ENCODE peak calls at places on chromosomes 2 and 18, in six cellular contexts. One of them, this sample, is unnamed. For H3K9me2 and H3K4me1, the result is how much of the 10 kb centered on the place peaks cover.

GRCh38 chr18:22276334-22276713 is 106.9 kb downstream of the GATA6 start:
- DNase-seq in GM23248: no peak
- DNase-seq in PC-3: no peak
- DNase-seq in hepatocyte: no peak
- DNase-seq in HCT116: no peak
- DNase-seq in OCI-LY7: no peak
- DNase-seq in this sample: no peak

GRCh38 chr2:159456500-159457426 is 159.6 kb downstream of the BAZ2B start:
- DNase-seq in GM23248: no peak
- DNase-seq in hepatocyte: no peak
- DNase-seq in OCI-LY7: no peak
- DNase-seq in PC-3: no peak
- DNase-seq in HCT116: no peak
- DNase-seq in this sample: no peak

GRCh38 chr2:47225061-47225783 is 70.1 kb upstream of the STPG4 start:
- DNase-seq in HCT116: peak
- DNase-seq in hepatocyte: peak
- DNase-seq in PC-3: peak
- DNase-seq in GM23248: peak
- DNase-seq in OCI-LY7: no peak
- DNase-seq in this sample: peak

GRCh38 chr2:236688563-236689392 is 119.2 kb downstream of the ACKR3 start:
- DNase-seq in HCT116: no peak
- DNase-seq in hepatocyte: no peak
- DNase-seq in GM23248: no peak
- DNase-seq in OCI-LY7: no peak
- DNase-seq in PC-3: no peak
- DNase-seq in this sample: no peak

GRCh38 chr18:58761970-58762780 is 90.9 kb downstream of the MALT1 start:
- DNase-seq in HCT116: no peak
- DNase-seq in hepatocyte: no peak
- DNase-seq in GM23248: no peak
- DNase-seq in PC-3: no peak
- DNase-seq in OCI-LY7: no peak
- DNase-seq in this sample: no peak

GRCh38 chr2:40455661-40456060 is 3.8 kb upstream of the SLC8A1 start:
- DNase-seq in GM23248: peak
- DNase-seq in PC-3: peak
- DNase-seq in hepatocyte: no peak
- DNase-seq in OCI-LY7: no peak
- DNase-seq in HCT116: no peak
- DNase-seq in this sample: no peak

GRCh38 chr2:218169757-218170546 is 3.2 kb upstream of the CXCR1 start:
- DNase-seq in PC-3: no peak
- DNase-seq in HCT116: no peak
- DNase-seq in OCI-LY7: peak
- DNase-seq in hepatocyte: peak
- DNase-seq in GM23248: no peak
- DNase-seq in this sample: no peak

GRCh38 chr2:66869076-66869475 is 434.2 kb downstream of the MEIS1 start:
- DNase-seq in GM23248: peak
- DNase-seq in hepatocyte: no peak
- DNase-seq in PC-3: peak
- DNase-seq in OCI-LY7: no peak
- DNase-seq in HCT116: no peak
- DNase-seq in this sample: no peak

GRCh38 chr2:177465400-177466138 is 73.0 kb downstream of the AGPS start:
- DNase-seq in GM23248: no peak
- DNase-seq in HCT116: no peak
- DNase-seq in hepatocyte: no peak
- DNase-seq in PC-3: no peak
- DNase-seq in OCI-LY7: no peak
- DNase-seq in this sample: no peak

GRCh38 chr2:230600285-230600684 is 112.4 kb upstream of the CAB39 start:
- DNase-seq in GM23248: no peak
- DNase-seq in OCI-LY7: no peak
- DNase-seq in PC-3: no peak
- DNase-seq in hepatocyte: no peak
- DNase-seq in HCT116: no peak
- DNase-seq in this sample: peak

GRCh38 chr2:105539331-105539730 is 140.5 kb upstream of the FHL2 start:
- DNase-seq in GM23248: no peak
- DNase-seq in OCI-LY7: no peak
- DNase-seq in HCT116: no peak
- DNase-seq in PC-3: no peak
- DNase-seq in hepatocyte: no peak
- DNase-seq in this sample: no peak

GRCh38 chr2:63049291-63050185 is 1.1 kb upstream of the OTX1 start:
- DNase-seq in GM23248: peak
- DNase-seq in HCT116: no peak
- DNase-seq in hepatocyte: peak
- DNase-seq in OCI-LY7: no peak
- DNase-seq in PC-3: peak
- DNase-seq in this sample: peak

GRCh38 chr2:107132141-107132540 is 246.2 kb upstream of the ST6GAL2 start:
- DNase-seq in HCT116: no peak
- DNase-seq in PC-3: no peak
- DNase-seq in hepatocyte: no peak
- DNase-seq in GM23248: no peak
- DNase-seq in OCI-LY7: no peak
- DNase-seq in this sample: no peak

GRCh38 chr2:231467016-231467545 is 2.8 kb upstream of the NCL start:
- DNase-seq in hepatocyte: no peak
- DNase-seq in GM23248: no peak
- DNase-seq in OCI-LY7: no peak
- DNase-seq in HCT116: no peak
- DNase-seq in PC-3: no peak
- DNase-seq in this sample: no peak

GRCh38 chr2:109213646-109214417 is 84.8 kb downstream of the SH3RF3 start:
- DNase-seq in hepatocyte: peak
- DNase-seq in GM23248: peak
- DNase-seq in HCT116: no peak
- DNase-seq in OCI-LY7: no peak
- DNase-seq in PC-3: peak
- DNase-seq in this sample: peak

GRCh38 chr2:217000406-217000805 is 140.5 kb upstream of the TNP1 start:
- DNase-seq in PC-3: peak
- DNase-seq in hepatocyte: no peak
- DNase-seq in GM23248: no peak
- DNase-seq in HCT116: no peak
- DNase-seq in OCI-LY7: no peak
- DNase-seq in this sample: no peak

GRCh38 chr2:241009601-241010530 is 11.4 kb downstream of the SNED1 start:
- DNase-seq in OCI-LY7: no peak
- DNase-seq in PC-3: peak
- DNase-seq in HCT116: no peak
- DNase-seq in GM23248: peak
- DNase-seq in hepatocyte: peak
- DNase-seq in this sample: peak

GRCh38 chr2:43045866-43046265 is 180.5 kb downstream of the ZFP36L2 start:
- DNase-seq in hepatocyte: no peak
- DNase-seq in PC-3: no peak
- DNase-seq in HCT116: no peak
- DNase-seq in OCI-LY7: no peak
- DNase-seq in GM23248: no peak
- DNase-seq in this sample: no peak

GRCh38 chr2:144201868-144202468 is 318.0 kb downstream of the ZEB2 start:
- DNase-seq in hepatocyte: no peak
- DNase-seq in PC-3: peak
- DNase-seq in OCI-LY7: no peak
- DNase-seq in HCT116: no peak
- DNase-seq in GM23248: peak
- DNase-seq in this sample: no peak

GRCh38 chr2:218030409-218031195 is 27.8 kb upstream of the TNS1 start:
- DNase-seq in OCI-LY7: no peak
- DNase-seq in HCT116: no peak
- DNase-seq in PC-3: no peak
- DNase-seq in hepatocyte: no peak
- DNase-seq in GM23248: no peak
- DNase-seq in this sample: no peak

GRCh38 chr2:147405651-147406050 is 439.2 kb upstream of the ACVR2A start:
- DNase-seq in OCI-LY7: no peak
- DNase-seq in GM23248: peak
- DNase-seq in PC-3: no peak
- DNase-seq in hepatocyte: no peak
- DNase-seq in HCT116: no peak
- DNase-seq in this sample: no peak

GRCh38 chr2:191247381-191248057 is 2.3 kb downstream of the MYO1B start:
- DNase-seq in PC-3: peak
- DNase-seq in HCT116: peak
- DNase-seq in GM23248: peak
- DNase-seq in OCI-LY7: no peak
- DNase-seq in hepatocyte: peak
- DNase-seq in this sample: peak

GRCh38 chr2:95266781-95267430 is 7.3 kb upstream of the PROM2 start:
- DNase-seq in PC-3: no peak
- DNase-seq in HCT116: no peak
- DNase-seq in OCI-LY7: no peak
- DNase-seq in hepatocyte: no peak
- DNase-seq in GM23248: no peak
- DNase-seq in this sample: no peak

GRCh38 chr2:161358838-161359237 is 50.6 kb downstream of the PSMD14 start:
- DNase-seq in GM23248: no peak
- DNase-seq in HCT116: no peak
- DNase-seq in OCI-LY7: no peak
- DNase-seq in hepatocyte: no peak
- DNase-seq in PC-3: no peak
- DNase-seq in this sample: no peak

GRCh38 chr2:112938904-112939303 is 27.9 kb downstream of the IL37 start:
- DNase-seq in hepatocyte: no peak
- DNase-seq in HCT116: peak
- DNase-seq in PC-3: peak
- DNase-seq in GM23248: peak
- DNase-seq in OCI-LY7: no peak
- DNase-seq in this sample: peak

GRCh38 chr2:223537669-223538601 is 64.2 kb downstream of the SCG2 start:
- DNase-seq in GM23248: peak
- DNase-seq in PC-3: peak
- DNase-seq in OCI-LY7: no peak
- DNase-seq in HCT116: no peak
- DNase-seq in hepatocyte: peak
- DNase-seq in this sample: peak

GRCh38 chr2:30511122-30512083 is 64.4 kb downstream of the LCLAT1 start:
- DNase-seq in PC-3: peak
- DNase-seq in HCT116: peak
- DNase-seq in OCI-LY7: no peak
- DNase-seq in hepatocyte: peak
- DNase-seq in GM23248: peak
- DNase-seq in this sample: peak

GRCh38 chr2:7989823-7990222 is 692.0 kb upstream of the ID2 start:
- DNase-seq in GM23248: no peak
- DNase-seq in hepatocyte: no peak
- DNase-seq in PC-3: no peak
- DNase-seq in HCT116: no peak
- DNase-seq in OCI-LY7: no peak
- DNase-seq in this sample: no peak
- H3K9me2 ChIP-seq in GM23248: under half
- H3K9me2 ChIP-seq in hepatocyte: under half
- H3K9me2 ChIP-seq in PC-3: under half
- H3K9me2 ChIP-seq in HCT116: under half
- H3K9me2 ChIP-seq in OCI-LY7: under half
- H3K9me2 ChIP-seq in this sample: under half

DNA sequence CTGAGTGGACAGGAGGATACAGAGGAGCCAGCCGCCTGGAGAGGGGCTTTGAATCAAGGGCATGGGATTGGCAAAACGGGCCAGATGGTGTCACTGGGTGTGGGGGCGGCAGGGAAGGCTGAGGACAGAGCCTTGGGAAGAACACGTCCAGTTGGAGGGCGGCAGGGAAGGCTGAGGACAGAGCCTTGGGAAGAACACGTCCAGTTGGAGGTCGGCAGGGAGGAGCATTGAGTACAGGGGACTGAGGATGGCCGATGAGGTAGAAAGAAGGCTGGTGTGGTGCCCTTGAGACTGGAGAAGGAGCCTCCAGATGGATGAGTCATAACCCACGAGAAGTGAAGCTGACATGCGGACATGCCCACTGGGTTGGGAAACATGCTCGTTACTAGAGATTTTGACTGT is 4.5 kb downstream of the HES6 start:
- DNase-seq in OCI-LY7: no peak
- DNase-seq in PC-3: no peak
- DNase-seq in HCT116: no peak
- DNase-seq in GM23248: peak
- DNase-seq in hepatocyte: no peak
- DNase-seq in this sample: no peak
- H3K4me1 ChIP-seq in OCI-LY7: under half
- H3K4me1 ChIP-seq in PC-3: under half
- H3K4me1 ChIP-seq in HCT116: under half
- H3K4me1 ChIP-seq in GM23248: under half
- H3K4me1 ChIP-seq in hepatocyte: under half
- H3K4me1 ChIP-seq in this sample: under half

DNA sequence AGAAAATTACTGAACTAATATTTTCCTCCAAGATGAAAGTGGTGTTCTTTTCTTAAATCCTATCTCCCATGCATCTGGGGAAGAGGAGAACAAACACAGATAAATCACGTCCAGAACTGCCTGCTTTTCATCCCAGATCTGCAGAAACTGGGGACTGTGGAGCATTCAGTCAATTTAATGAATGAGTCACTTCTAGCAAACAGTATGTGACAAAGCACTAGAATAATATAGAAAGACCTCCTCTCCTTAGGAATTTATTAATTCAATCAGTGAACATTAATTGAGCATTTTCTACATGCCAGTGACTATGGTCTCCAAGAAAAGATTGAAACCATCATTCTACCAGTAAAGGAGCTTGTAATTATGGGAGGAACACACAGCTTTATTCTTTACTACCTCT is 693.4 kb upstream of the ID2 start:
- DNase-seq in hepatocyte: no peak
- DNase-seq in GM23248: no peak
- DNase-seq in OCI-LY7: no peak
- DNase-seq in HCT116: no peak
- DNase-seq in PC-3: peak
- DNase-seq in this sample: no peak
- H3K9me2 ChIP-seq in hepatocyte: under half
- H3K9me2 ChIP-seq in GM23248: under half
- H3K9me2 ChIP-seq in OCI-LY7: under half
- H3K9me2 ChIP-seq in HCT116: under half
- H3K9me2 ChIP-seq in PC-3: under half
- H3K9me2 ChIP-seq in this sample: under half

GRCh38 chr2:3195865-3196504 is 181.6 kb downstream of the EIPR1 start:
- DNase-seq in hepatocyte: no peak
- DNase-seq in GM23248: no peak
- DNase-seq in PC-3: no peak
- DNase-seq in HCT116: no peak
- DNase-seq in OCI-LY7: peak
- DNase-seq in this sample: no peak

GRCh38 chr2:3192920-3193319 is 184.7 kb downstream of the EIPR1 start:
- DNase-seq in HCT116: no peak
- DNase-seq in GM23248: no peak
- DNase-seq in OCI-LY7: no peak
- DNase-seq in hepatocyte: no peak
- DNase-seq in PC-3: no peak
- DNase-seq in this sample: no peak

GRCh38 chr2:3193423-3194330 is 183.9 kb downstream of the EIPR1 start:
- DNase-seq in GM23248: peak
- DNase-seq in PC-3: no peak
- DNase-seq in HCT116: no peak
- DNase-seq in hepatocyte: no peak
- DNase-seq in OCI-LY7: no peak
- DNase-seq in this sample: no peak

GRCh38 chr2:3196716-3197115 is 180.9 kb downstream of the EIPR1 start:
- DNase-seq in hepatocyte: no peak
- DNase-seq in PC-3: no peak
- DNase-seq in HCT116: no peak
- DNase-seq in GM23248: no peak
- DNase-seq in OCI-LY7: no peak
- DNase-seq in this sample: no peak

GRCh38 chr2:3194828-3195227 is 182.8 kb downstream of the EIPR1 start:
- DNase-seq in GM23248: no peak
- DNase-seq in hepatocyte: no peak
- DNase-seq in PC-3: no peak
- DNase-seq in HCT116: no peak
- DNase-seq in OCI-LY7: no peak
- DNase-seq in this sample: no peak
- H3K4me1 ChIP-seq in GM23248: under half
- H3K4me1 ChIP-seq in hepatocyte: under half
- H3K4me1 ChIP-seq in PC-3: under half
- H3K4me1 ChIP-seq in HCT116: under half
- H3K4me1 ChIP-seq in OCI-LY7: under half
- H3K4me1 ChIP-seq in this sample: under half

This sample was measured in PC-9.